ENCODE peak calls at places on chromosomes 6 and 20, in five cellular contexts. One of them, this sample, is unnamed.

GRCh38 chr20:63128367-63128766 is 87.6 kb downstream of the YTHDF1 start:
- DNase-seq in EH: no peak
- DNase-seq in activated CD4-positive, CD25-positive, alpha-beta regulatory T cell: no peak
- DNase-seq in ovary: no peak
- DNase-seq in nephron progenitor cell: peak
- DNase-seq in this sample: no peak

GRCh38 chr6:24231578-24231977 is 105.6 kb downstream of the NRSN1 start:
- DNase-seq in EH: no peak
- DNase-seq in activated CD4-positive, CD25-positive, alpha-beta regulatory T cell: no peak
- DNase-seq in ovary: no peak
- DNase-seq in nephron progenitor cell: no peak
- DNase-seq in this sample: no peak

GRCh38 chr20:57714409-57715267 is 4.8 kb upstream of the PMEPA1 start:
- DNase-seq in EH: peak
- DNase-seq in activated CD4-positive, CD25-positive, alpha-beta regulatory T cell: no peak
- DNase-seq in ovary: no peak
- DNase-seq in nephron progenitor cell: no peak
- DNase-seq in this sample: no peak

GRCh38 chr20:53865905-53866786 is 204.2 kb downstream of the BCAS1 start:
- DNase-seq in EH: peak
- DNase-seq in activated CD4-positive, CD25-positive, alpha-beta regulatory T cell: no peak
- DNase-seq in ovary: peak
- DNase-seq in nephron progenitor cell: peak
- DNase-seq in this sample: peak

GRCh38 chr20:1803216-1804128 is 91.7 kb upstream of the SIRPA start:
- DNase-seq in EH: peak
- DNase-seq in activated CD4-positive, CD25-positive, alpha-beta regulatory T cell: no peak
- DNase-seq in ovary: no peak
- DNase-seq in nephron progenitor cell: peak
- DNase-seq in this sample: peak

GRCh38 chr20:56428388-56428787 is 16.3 kb downstream of the CASS4 start:
- DNase-seq in EH: no peak
- DNase-seq in activated CD4-positive, CD25-positive, alpha-beta regulatory T cell: no peak
- DNase-seq in ovary: no peak
- DNase-seq in nephron progenitor cell: no peak
- DNase-seq in this sample: no peak

GRCh38 chr6:3531481-3531880 is 74.6 kb upstream of the SLC22A23 start:
- DNase-seq in EH: no peak
- DNase-seq in activated CD4-positive, CD25-positive, alpha-beta regulatory T cell: no peak
- DNase-seq in ovary: no peak
- DNase-seq in nephron progenitor cell: no peak
- DNase-seq in this sample: no peak

GRCh38 chr20:11810316-11811130 is 107.2 kb upstream of the BTBD3 start:
- DNase-seq in EH: peak
- DNase-seq in activated CD4-positive, CD25-positive, alpha-beta regulatory T cell: no peak
- DNase-seq in ovary: no peak
- DNase-seq in nephron progenitor cell: no peak
- DNase-seq in this sample: no peak

GRCh38 chr20:44773070-44773829 is 27.6 kb downstream of the KCNK15 start:
- DNase-seq in EH: no peak
- DNase-seq in activated CD4-positive, CD25-positive, alpha-beta regulatory T cell: no peak
- DNase-seq in ovary: no peak
- DNase-seq in nephron progenitor cell: no peak
- DNase-seq in this sample: no peak

GRCh38 chr6:113578691-113579090 is 278.5 kb upstream of the MARCKS start:
- DNase-seq in EH: no peak
- DNase-seq in activated CD4-positive, CD25-positive, alpha-beta regulatory T cell: no peak
- DNase-seq in ovary: no peak
- DNase-seq in nephron progenitor cell: no peak
- DNase-seq in this sample: no peak

GRCh38 chr20:21006611-21007010 is 99.5 kb downstream of the LINC00237 start:
- DNase-seq in EH: no peak
- DNase-seq in activated CD4-positive, CD25-positive, alpha-beta regulatory T cell: no peak
- DNase-seq in ovary: no peak
- DNase-seq in nephron progenitor cell: no peak
- DNase-seq in this sample: no peak

GRCh38 chr6:97669191-97669651 is 386.2 kb upstream of the MMS22L start:
- DNase-seq in EH: no peak
- DNase-seq in activated CD4-positive, CD25-positive, alpha-beta regulatory T cell: no peak
- DNase-seq in ovary: no peak
- DNase-seq in nephron progenitor cell: peak
- DNase-seq in this sample: no peak

GRCh38 chr6:20119446-20119845 is 92.8 kb downstream of the MBOAT1 start:
- DNase-seq in EH: no peak
- DNase-seq in activated CD4-positive, CD25-positive, alpha-beta regulatory T cell: no peak
- DNase-seq in ovary: no peak
- DNase-seq in nephron progenitor cell: peak
- DNase-seq in this sample: no peak

GRCh38 chr20:57759724-57760123 is 49.9 kb upstream of the PMEPA1 start:
- DNase-seq in EH: no peak
- DNase-seq in activated CD4-positive, CD25-positive, alpha-beta regulatory T cell: no peak
- DNase-seq in ovary: no peak
- DNase-seq in nephron progenitor cell: no peak
- DNase-seq in this sample: no peak

GRCh38 chr6:7157752-7158616 is 50.2 kb downstream of the RREB1 start:
- DNase-seq in EH: peak
- DNase-seq in activated CD4-positive, CD25-positive, alpha-beta regulatory T cell: no peak
- DNase-seq in ovary: no peak
- DNase-seq in nephron progenitor cell: no peak
- DNase-seq in this sample: no peak

GRCh38 chr6:47420394-47421371 is 56.9 kb upstream of the CD2AP start:
- DNase-seq in EH: no peak
- DNase-seq in activated CD4-positive, CD25-positive, alpha-beta regulatory T cell: no peak
- DNase-seq in ovary: no peak
- DNase-seq in nephron progenitor cell: no peak
- DNase-seq in this sample: no peak

GRCh38 chr20:56788041-56788670 is 159.1 kb downstream of the TFAP2C start:
- DNase-seq in EH: peak
- DNase-seq in activated CD4-positive, CD25-positive, alpha-beta regulatory T cell: no peak
- DNase-seq in ovary: no peak
- DNase-seq in nephron progenitor cell: no peak
- DNase-seq in this sample: no peak

GRCh38 chr6:24146871-24147270 is 20.9 kb downstream of the NRSN1 start:
- DNase-seq in EH: no peak
- DNase-seq in activated CD4-positive, CD25-positive, alpha-beta regulatory T cell: no peak
- DNase-seq in ovary: no peak
- DNase-seq in nephron progenitor cell: no peak
- DNase-seq in this sample: no peak

GRCh38 chr6:149863846-149864577 is at the start of gene LRP11:
- DNase-seq in EH: peak
- DNase-seq in activated CD4-positive, CD25-positive, alpha-beta regulatory T cell: peak
- DNase-seq in ovary: peak
- DNase-seq in nephron progenitor cell: peak
- DNase-seq in this sample: peak

GRCh38 chr6:3913077-3913957 is 64.1 kb downstream of the FAM50B start:
- DNase-seq in EH: peak
- DNase-seq in activated CD4-positive, CD25-positive, alpha-beta regulatory T cell: no peak
- DNase-seq in ovary: peak
- DNase-seq in nephron progenitor cell: no peak
- DNase-seq in this sample: no peak

GRCh38 chr6:9520417-9521151 is 894.3 kb downstream of the TFAP2A start:
- DNase-seq in EH: peak
- DNase-seq in activated CD4-positive, CD25-positive, alpha-beta regulatory T cell: no peak
- DNase-seq in ovary: no peak
- DNase-seq in nephron progenitor cell: no peak
- DNase-seq in this sample: no peak

GRCh38 chr6:42229720-42230119 is 12.1 kb upstream of the MRPS10 start:
- DNase-seq in EH: no peak
- DNase-seq in activated CD4-positive, CD25-positive, alpha-beta regulatory T cell: no peak
- DNase-seq in ovary: no peak
- DNase-seq in nephron progenitor cell: no peak
- DNase-seq in this sample: no peak

GRCh38 chr6:155325700-155326516 is 11.6 kb upstream of the TFB1M start:
- DNase-seq in EH: no peak
- DNase-seq in activated CD4-positive, CD25-positive, alpha-beta regulatory T cell: no peak
- DNase-seq in ovary: no peak
- DNase-seq in nephron progenitor cell: no peak
- DNase-seq in this sample: no peak

GRCh38 chr20:3922223-3922982 is 33.2 kb downstream of the PANK2 start:
- DNase-seq in EH: no peak
- DNase-seq in activated CD4-positive, CD25-positive, alpha-beta regulatory T cell: no peak
- DNase-seq in ovary: no peak
- DNase-seq in nephron progenitor cell: no peak
- DNase-seq in this sample: no peak

GRCh38 chr20:44002861-44003260 is 88.2 kb downstream of the TOX2 start:
- DNase-seq in EH: no peak
- DNase-seq in activated CD4-positive, CD25-positive, alpha-beta regulatory T cell: no peak
- DNase-seq in ovary: no peak
- DNase-seq in nephron progenitor cell: no peak
- DNase-seq in this sample: no peak

GRCh38 chr6:111441678-111442243 is 41.3 kb downstream of the REV3L start:
- DNase-seq in EH: no peak
- DNase-seq in activated CD4-positive, CD25-positive, alpha-beta regulatory T cell: no peak
- DNase-seq in ovary: no peak
- DNase-seq in nephron progenitor cell: no peak
- DNase-seq in this sample: no peak

GRCh38 chr6:42402184-42402583 is 49.5 kb downstream of the TRERF1 start:
- DNase-seq in EH: peak
- DNase-seq in activated CD4-positive, CD25-positive, alpha-beta regulatory T cell: no peak
- DNase-seq in ovary: no peak
- DNase-seq in nephron progenitor cell: no peak
- DNase-seq in this sample: no peak

GRCh38 chr20:38812182-38812581 is 6.7 kb downstream of the PPP1R16B start:
- DNase-seq in EH: no peak
- DNase-seq in activated CD4-positive, CD25-positive, alpha-beta regulatory T cell: no peak
- DNase-seq in ovary: no peak
- DNase-seq in nephron progenitor cell: no peak
- DNase-seq in this sample: no peak

GRCh38 chr20:37564388-37565133 is 36.9 kb upstream of the BLCAP start:
- DNase-seq in EH: peak
- DNase-seq in activated CD4-positive, CD25-positive, alpha-beta regulatory T cell: peak
- DNase-seq in ovary: no peak
- DNase-seq in nephron progenitor cell: peak
- DNase-seq in this sample: peak